ENCODE peak calls at places on chromosomes 3 and 15, in nine cellular contexts. One of them, this sample, is unnamed.

GRCh38 chr3:100500320-100500880 is 8.0 kb downstream of the TMEM45A start:
- DNase-seq in DND-41: no peak
- DNase-seq in tibial artery: no peak
- DNase-seq in heart right ventricle: no peak
- DNase-seq in A549: no peak
- DNase-seq in body of pancreas: no peak
- DNase-seq in GM12878: no peak
- DNase-seq in pancreas: no peak
- DNase-seq in left lung: no peak
- DNase-seq in this sample: no peak

GRCh38 chr3:34225828-34226227 is 427.4 kb downstream of the PDCD6IP start:
- DNase-seq in left lung: no peak
- DNase-seq in DND-41: no peak
- DNase-seq in A549: no peak
- DNase-seq in heart right ventricle: no peak
- DNase-seq in body of pancreas: no peak
- DNase-seq in pancreas: no peak
- DNase-seq in GM12878: no peak
- DNase-seq in tibial artery: no peak
- DNase-seq in this sample: no peak

GRCh38 chr15:62739082-62739481 is 303.5 kb upstream of the TPM1 start:
- DNase-seq in pancreas: no peak
- DNase-seq in GM12878: no peak
- DNase-seq in heart right ventricle: no peak
- DNase-seq in body of pancreas: no peak
- DNase-seq in left lung: no peak
- DNase-seq in A549: peak; percentile 51
- DNase-seq in tibial artery: no peak
- DNase-seq in DND-41: no peak
- DNase-seq in this sample: no peak

GRCh38 chr15:68641376-68641775 is 62.6 kb downstream of the CORO2B start:
- DNase-seq in body of pancreas: no peak
- DNase-seq in pancreas: no peak
- DNase-seq in tibial artery: no peak
- DNase-seq in heart right ventricle: no peak
- DNase-seq in A549: no peak
- DNase-seq in DND-41: no peak
- DNase-seq in GM12878: no peak
- DNase-seq in left lung: no peak
- DNase-seq in this sample: no peak

GRCh38 chr15:25846377-25846776 is 16.8 kb downstream of the ATP10A start:
- DNase-seq in heart right ventricle: no peak
- DNase-seq in left lung: no peak
- DNase-seq in A549: no peak
- DNase-seq in tibial artery: no peak
- DNase-seq in DND-41: no peak
- DNase-seq in GM12878: no peak
- DNase-seq in body of pancreas: no peak
- DNase-seq in pancreas: no peak
- DNase-seq in this sample: no peak

GRCh38 chr3:122982202-122983185 is 45.1 kb downstream of the SEMA5B start:
- DNase-seq in DND-41: no peak
- DNase-seq in tibial artery: no peak
- DNase-seq in GM12878: no peak
- DNase-seq in body of pancreas: no peak
- DNase-seq in left lung: no peak
- DNase-seq in pancreas: no peak
- DNase-seq in A549: peak; percentile 17
- DNase-seq in heart right ventricle: peak; percentile 54
- DNase-seq in this sample: no peak

GRCh38 chr3:8301977-8302589 is 199.5 kb upstream of the LMCD1 start:
- DNase-seq in DND-41: peak; percentile 29
- DNase-seq in GM12878: no peak
- DNase-seq in heart right ventricle: peak; percentile 5
- DNase-seq in body of pancreas: no peak
- DNase-seq in pancreas: no peak
- DNase-seq in left lung: no peak
- DNase-seq in tibial artery: no peak
- DNase-seq in A549: peak; percentile 61
- DNase-seq in this sample: no peak

GRCh38 chr3:47884603-47885002 is 81.7 kb downstream of the DHX30 start:
- DNase-seq in tibial artery: no peak
- DNase-seq in body of pancreas: no peak
- DNase-seq in A549: no peak
- DNase-seq in DND-41: no peak
- DNase-seq in left lung: no peak
- DNase-seq in heart right ventricle: no peak
- DNase-seq in GM12878: no peak
- DNase-seq in pancreas: no peak
- DNase-seq in this sample: no peak

GRCh38 chr15:69018951-69019350 is 4.5 kb downstream of the NOX5 start:
- DNase-seq in heart right ventricle: no peak
- DNase-seq in tibial artery: no peak
- DNase-seq in left lung: no peak
- DNase-seq in body of pancreas: no peak
- DNase-seq in A549: no peak
- DNase-seq in DND-41: no peak
- DNase-seq in GM12878: no peak
- DNase-seq in pancreas: no peak
- DNase-seq in this sample: no peak

GRCh38 chr3:124772081-124772831 is 42.0 kb downstream of the UMPS start:
- DNase-seq in A549: peak; percentile 70
- DNase-seq in tibial artery: peak; percentile 45
- DNase-seq in heart right ventricle: peak; percentile 70
- DNase-seq in body of pancreas: no peak
- DNase-seq in left lung: no peak
- DNase-seq in DND-41: no peak
- DNase-seq in pancreas: no peak
- DNase-seq in GM12878: no peak
- DNase-seq in this sample: no peak

GRCh38 chr15:58037902-58038301 is 27.6 kb downstream of the ALDH1A2 start:
- DNase-seq in body of pancreas: no peak
- DNase-seq in left lung: no peak
- DNase-seq in A549: no peak
- DNase-seq in DND-41: no peak
- DNase-seq in GM12878: no peak
- DNase-seq in heart right ventricle: no peak
- DNase-seq in pancreas: no peak
- DNase-seq in tibial artery: no peak
- DNase-seq in this sample: no peak
- H3K27ac ChIP-seq in body of pancreas: no peak overlapping the region
- H3K27ac ChIP-seq in left lung: no peak overlapping the region
- H3K27ac ChIP-seq in A549: no peak overlapping the region
- H3K27ac ChIP-seq in DND-41: no peak overlapping the region
- H3K27ac ChIP-seq in GM12878: no peak overlapping the region
- H3K27ac ChIP-seq in heart right ventricle: no peak overlapping the region
- H3K27ac ChIP-seq in pancreas: no peak overlapping the region
- H3K27ac ChIP-seq in tibial artery: no peak overlapping the region
- H3K27ac ChIP-seq in this sample: no peak overlapping the region

DNA sequence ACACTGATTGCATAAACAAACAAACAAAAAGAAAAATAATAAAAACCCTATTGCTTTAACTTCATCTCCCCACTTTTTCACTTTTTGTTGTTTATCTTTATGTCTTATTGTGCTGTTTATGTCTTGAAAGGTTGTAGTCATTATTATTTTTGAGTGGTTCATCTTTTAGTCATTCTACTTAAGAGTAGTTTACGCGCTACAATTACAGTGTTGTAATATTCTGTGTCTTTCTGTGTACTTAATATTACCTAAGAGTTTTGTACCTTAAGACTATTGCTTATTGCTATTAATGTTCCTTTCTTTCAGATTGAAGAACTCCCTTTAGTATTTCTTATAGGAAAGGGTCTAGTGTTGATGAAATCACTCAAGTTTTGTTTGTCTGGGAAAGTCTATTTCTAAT is 28.1 kb downstream of the TM4SF18 start:
- DNase-seq in A549: no peak
- DNase-seq in body of pancreas: no peak
- DNase-seq in pancreas: no peak
- DNase-seq in GM12878: no peak
- DNase-seq in heart right ventricle: no peak
- DNase-seq in DND-41: no peak
- DNase-seq in tibial artery: no peak
- DNase-seq in left lung: no peak
- DNase-seq in this sample: no peak
- H3K27ac ChIP-seq in A549: no peak overlapping the region
- H3K27ac ChIP-seq in body of pancreas: no peak overlapping the region
- H3K27ac ChIP-seq in pancreas: no peak overlapping the region
- H3K27ac ChIP-seq in GM12878: no peak overlapping the region
- H3K27ac ChIP-seq in heart right ventricle: no peak overlapping the region
- H3K27ac ChIP-seq in DND-41: no peak overlapping the region
- H3K27ac ChIP-seq in tibial artery: no peak overlapping the region
- H3K27ac ChIP-seq in left lung: no peak overlapping the region
- H3K27ac ChIP-seq in this sample: no peak overlapping the region

DNA sequence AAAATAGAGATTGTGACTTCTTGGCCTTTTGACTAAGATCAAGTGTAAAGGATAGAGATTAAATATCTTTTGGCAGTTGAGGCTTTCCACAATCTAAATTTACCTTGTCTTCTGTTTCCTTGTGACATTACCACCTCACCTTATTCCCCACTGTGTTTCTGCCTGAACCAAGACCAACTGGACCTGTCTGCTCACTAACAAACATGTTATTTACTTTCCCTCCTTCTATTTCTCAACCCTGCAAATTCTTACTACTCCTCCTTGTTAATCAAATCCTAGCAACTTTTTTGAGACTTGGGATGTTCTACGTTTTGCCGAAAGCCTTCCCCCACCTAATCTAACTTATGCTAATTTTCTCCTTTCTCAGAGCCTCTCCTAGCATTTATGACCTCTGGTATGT is 7.4 kb upstream of the CCNL1 start:
- DNase-seq in pancreas: no peak
- DNase-seq in DND-41: no peak
- DNase-seq in tibial artery: no peak
- DNase-seq in left lung: no peak
- DNase-seq in heart right ventricle: no peak
- DNase-seq in body of pancreas: no peak
- DNase-seq in A549: no peak
- DNase-seq in GM12878: no peak
- DNase-seq in this sample: no peak
- H3K27ac ChIP-seq in pancreas: no peak overlapping the region
- H3K27ac ChIP-seq in DND-41: no peak overlapping the region
- H3K27ac ChIP-seq in tibial artery: no peak overlapping the region
- H3K27ac ChIP-seq in left lung: no peak overlapping the region
- H3K27ac ChIP-seq in heart right ventricle: no peak overlapping the region
- H3K27ac ChIP-seq in body of pancreas: no peak overlapping the region
- H3K27ac ChIP-seq in A549: no peak overlapping the region
- H3K27ac ChIP-seq in GM12878: no peak overlapping the region
- H3K27ac ChIP-seq in this sample: peak overlapping the region; percentile 55

GRCh38 chr15:52097176-52097575 is 15.4 kb downstream of the BCL2L10 start:
- DNase-seq in body of pancreas: no peak
- DNase-seq in heart right ventricle: no peak
- DNase-seq in pancreas: no peak
- DNase-seq in left lung: no peak
- DNase-seq in GM12878: no peak
- DNase-seq in tibial artery: no peak
- DNase-seq in A549: no peak
- DNase-seq in DND-41: no peak
- DNase-seq in this sample: no peak
- H3K27ac ChIP-seq in body of pancreas: no peak overlapping the region
- H3K27ac ChIP-seq in heart right ventricle: no peak overlapping the region
- H3K27ac ChIP-seq in pancreas: no peak overlapping the region
- H3K27ac ChIP-seq in left lung: no peak overlapping the region
- H3K27ac ChIP-seq in GM12878: peak overlapping the region; percentile 11
- H3K27ac ChIP-seq in tibial artery: no peak overlapping the region
- H3K27ac ChIP-seq in A549: peak overlapping the region; percentile 83
- H3K27ac ChIP-seq in DND-41: no peak overlapping the region
- H3K27ac ChIP-seq in this sample: no peak overlapping the region